ENCODE peak calls at places on chromosomes 3 and 15, in six cellular contexts. One of them, this sample, is unnamed.

GRCh38 chr3:194682651-194683310 is 2.9 kb upstream of the FAM43A start:
- DNase-seq in AG09319: peak
- DNase-seq in NCI-H1436: peak
- DNase-seq in activated CD8-positive, alpha-beta memory T cell treated with anti-CD3 and anti-CD28 coated beads for 24 hours: peak
- DNase-seq in iPS-NIHi11: peak
- DNase-seq in activated naive CD4-positive, alpha-beta T cell treated with Interleukin-2 at 50 U/mL for 16 hours: peak
- DNase-seq in this sample: peak

GRCh38 chr3:15171096-15171495 is 35.0 kb upstream of the CAPN7 start:
- DNase-seq in AG09319: no peak
- DNase-seq in iPS-NIHi11: no peak
- DNase-seq in activated CD8-positive, alpha-beta memory T cell treated with anti-CD3 and anti-CD28 coated beads for 24 hours: no peak
- DNase-seq in activated naive CD4-positive, alpha-beta T cell treated with Interleukin-2 at 50 U/mL for 16 hours: no peak
- DNase-seq in NCI-H1436: no peak
- DNase-seq in this sample: no peak

GRCh38 chr15:59685737-59686297 is 3.3 kb downstream of the BNIP2 start:
- DNase-seq in NCI-H1436: no peak
- DNase-seq in activated naive CD4-positive, alpha-beta T cell treated with Interleukin-2 at 50 U/mL for 16 hours: no peak
- DNase-seq in AG09319: no peak
- DNase-seq in iPS-NIHi11: no peak
- DNase-seq in activated CD8-positive, alpha-beta memory T cell treated with anti-CD3 and anti-CD28 coated beads for 24 hours: no peak
- DNase-seq in this sample: no peak

GRCh38 chr3:71416868-71417267 is 166.7 kb downstream of the FOXP1 start:
- DNase-seq in AG09319: no peak
- DNase-seq in activated CD8-positive, alpha-beta memory T cell treated with anti-CD3 and anti-CD28 coated beads for 24 hours: no peak
- DNase-seq in activated naive CD4-positive, alpha-beta T cell treated with Interleukin-2 at 50 U/mL for 16 hours: no peak
- DNase-seq in iPS-NIHi11: peak
- DNase-seq in NCI-H1436: no peak
- DNase-seq in this sample: no peak

GRCh38 chr3:148883163-148883562 is 18.1 kb downstream of the CPA3 start:
- DNase-seq in activated naive CD4-positive, alpha-beta T cell treated with Interleukin-2 at 50 U/mL for 16 hours: no peak
- DNase-seq in activated CD8-positive, alpha-beta memory T cell treated with anti-CD3 and anti-CD28 coated beads for 24 hours: no peak
- DNase-seq in NCI-H1436: no peak
- DNase-seq in AG09319: no peak
- DNase-seq in iPS-NIHi11: no peak
- DNase-seq in this sample: no peak

GRCh38 chr15:98505611-98506031 is 142.7 kb upstream of the IGF1R start:
- DNase-seq in AG09319: peak
- DNase-seq in activated naive CD4-positive, alpha-beta T cell treated with Interleukin-2 at 50 U/mL for 16 hours: no peak
- DNase-seq in activated CD8-positive, alpha-beta memory T cell treated with anti-CD3 and anti-CD28 coated beads for 24 hours: no peak
- DNase-seq in iPS-NIHi11: no peak
- DNase-seq in NCI-H1436: no peak
- DNase-seq in this sample: no peak

GRCh38 chr15:23823508-23823907 is 136.4 kb upstream of the NDN start:
- DNase-seq in NCI-H1436: no peak
- DNase-seq in activated CD8-positive, alpha-beta memory T cell treated with anti-CD3 and anti-CD28 coated beads for 24 hours: no peak
- DNase-seq in activated naive CD4-positive, alpha-beta T cell treated with Interleukin-2 at 50 U/mL for 16 hours: no peak
- DNase-seq in iPS-NIHi11: peak
- DNase-seq in AG09319: no peak
- DNase-seq in this sample: no peak

GRCh38 chr3:59444293-59444671 is 394.5 kb upstream of the CFAP20DC start:
- DNase-seq in AG09319: no peak
- DNase-seq in activated CD8-positive, alpha-beta memory T cell treated with anti-CD3 and anti-CD28 coated beads for 24 hours: no peak
- DNase-seq in activated naive CD4-positive, alpha-beta T cell treated with Interleukin-2 at 50 U/mL for 16 hours: peak
- DNase-seq in iPS-NIHi11: no peak
- DNase-seq in NCI-H1436: no peak
- DNase-seq in this sample: no peak

GRCh38 chr15:77406846-77407245 is 13.1 kb downstream of the PEAK1 start:
- DNase-seq in activated CD8-positive, alpha-beta memory T cell treated with anti-CD3 and anti-CD28 coated beads for 24 hours: no peak
- DNase-seq in iPS-NIHi11: no peak
- DNase-seq in NCI-H1436: no peak
- DNase-seq in AG09319: no peak
- DNase-seq in activated naive CD4-positive, alpha-beta T cell treated with Interleukin-2 at 50 U/mL for 16 hours: no peak
- DNase-seq in this sample: no peak

GRCh38 chr3:156860873-156861272 is 34.7 kb downstream of the LEKR1 start:
- DNase-seq in iPS-NIHi11: no peak
- DNase-seq in activated CD8-positive, alpha-beta memory T cell treated with anti-CD3 and anti-CD28 coated beads for 24 hours: no peak
- DNase-seq in AG09319: no peak
- DNase-seq in activated naive CD4-positive, alpha-beta T cell treated with Interleukin-2 at 50 U/mL for 16 hours: no peak
- DNase-seq in NCI-H1436: no peak
- DNase-seq in this sample: no peak

GRCh38 chr15:70270752-70271111 is 173.0 kb upstream of the TLE3 start:
- DNase-seq in AG09319: no peak
- DNase-seq in activated CD8-positive, alpha-beta memory T cell treated with anti-CD3 and anti-CD28 coated beads for 24 hours: no peak
- DNase-seq in activated naive CD4-positive, alpha-beta T cell treated with Interleukin-2 at 50 U/mL for 16 hours: no peak
- DNase-seq in NCI-H1436: no peak
- DNase-seq in iPS-NIHi11: no peak
- DNase-seq in this sample: no peak

GRCh38 chr3:73324203-73325155 is 263.0 kb downstream of the EBLN2 start:
- DNase-seq in activated CD8-positive, alpha-beta memory T cell treated with anti-CD3 and anti-CD28 coated beads for 24 hours: no peak
- DNase-seq in activated naive CD4-positive, alpha-beta T cell treated with Interleukin-2 at 50 U/mL for 16 hours: no peak
- DNase-seq in AG09319: peak
- DNase-seq in iPS-NIHi11: no peak
- DNase-seq in NCI-H1436: no peak
- DNase-seq in this sample: no peak

This sample was measured in activated effector memory CD4-positive, alpha-beta T cell treated with anti-CD3 and anti-CD28 coated beads, Interleukin-2, amount 50 U/mL, for 16 hours.